ENCODE peak calls at places on chromosomes 2 and 18, in seven cellular contexts. One of them, this sample, is unnamed.

GRCh38 chr2:171149986-171150693 is 10.6 kb downstream of the TLK1 start:
- DNase-seq in LoVo: no peak
- DNase-seq in NCI-H748 treated with DMSO at 0.1 percent for 48 hours: no peak
- DNase-seq in smooth muscle cell of the brain vasculature: no peak
- DNase-seq in astrocyte of the spinal cord: no peak
- DNase-seq in mucosa of gallbladder: no peak
- DNase-seq in NCI-H226: no peak
- DNase-seq in this sample: no peak

GRCh38 chr2:9554841-9555337 is 741 bp downstream of the ADAM17 start:
- DNase-seq in NCI-H226: peak; percentile 80
- DNase-seq in LoVo: peak; percentile 45
- DNase-seq in NCI-H748 treated with DMSO at 0.1 percent for 48 hours: no peak
- DNase-seq in astrocyte of the spinal cord: peak; percentile 81
- DNase-seq in mucosa of gallbladder: peak; percentile 41
- DNase-seq in smooth muscle cell of the brain vasculature: no peak
- DNase-seq in this sample: no peak

GRCh38 chr18:80161781-80162417 is 52.8 kb downstream of the ADNP2 start:
- DNase-seq in smooth muscle cell of the brain vasculature: no peak
- DNase-seq in mucosa of gallbladder: no peak
- DNase-seq in NCI-H748 treated with DMSO at 0.1 percent for 48 hours: no peak
- DNase-seq in LoVo: no peak
- DNase-seq in astrocyte of the spinal cord: no peak
- DNase-seq in NCI-H226: no peak
- DNase-seq in this sample: no peak

GRCh38 chr2:44164617-44165016 is 4.1 kb upstream of the PPM1B start:
- DNase-seq in NCI-H748 treated with DMSO at 0.1 percent for 48 hours: no peak
- DNase-seq in NCI-H226: no peak
- DNase-seq in mucosa of gallbladder: no peak
- DNase-seq in astrocyte of the spinal cord: no peak
- DNase-seq in smooth muscle cell of the brain vasculature: no peak
- DNase-seq in LoVo: no peak
- DNase-seq in this sample: no peak

GRCh38 chr2:125745514-125745913 is 910.4 kb upstream of the GYPC start:
- DNase-seq in NCI-H748 treated with DMSO at 0.1 percent for 48 hours: peak; percentile 55
- DNase-seq in NCI-H226: no peak
- DNase-seq in astrocyte of the spinal cord: no peak
- DNase-seq in LoVo: peak; percentile 12
- DNase-seq in mucosa of gallbladder: peak; percentile 35
- DNase-seq in smooth muscle cell of the brain vasculature: no peak
- DNase-seq in this sample: no peak

GRCh38 chr2:14749869-14750268 is 117.4 kb downstream of the LRATD1 start:
- DNase-seq in NCI-H748 treated with DMSO at 0.1 percent for 48 hours: no peak
- DNase-seq in NCI-H226: no peak
- DNase-seq in astrocyte of the spinal cord: peak; percentile 21
- DNase-seq in mucosa of gallbladder: no peak
- DNase-seq in LoVo: no peak
- DNase-seq in smooth muscle cell of the brain vasculature: no peak
- DNase-seq in this sample: no peak

GRCh38 chr2:158756976-158757375 is 38.1 kb upstream of the DAPL1 start:
- DNase-seq in astrocyte of the spinal cord: no peak
- DNase-seq in mucosa of gallbladder: no peak
- DNase-seq in LoVo: no peak
- DNase-seq in smooth muscle cell of the brain vasculature: no peak
- DNase-seq in NCI-H226: no peak
- DNase-seq in NCI-H748 treated with DMSO at 0.1 percent for 48 hours: no peak
- DNase-seq in this sample: no peak

GRCh38 chr18:47531759-47532158 is 280.3 kb upstream of the SKOR2 start:
- DNase-seq in LoVo: no peak
- DNase-seq in astrocyte of the spinal cord: no peak
- DNase-seq in mucosa of gallbladder: no peak
- DNase-seq in NCI-H748 treated with DMSO at 0.1 percent for 48 hours: no peak
- DNase-seq in smooth muscle cell of the brain vasculature: no peak
- DNase-seq in NCI-H226: no peak
- DNase-seq in this sample: no peak

GRCh38 chr2:170106441-170106840 is 71.5 kb upstream of the MYO3B start:
- DNase-seq in LoVo: no peak
- DNase-seq in NCI-H226: no peak
- DNase-seq in smooth muscle cell of the brain vasculature: no peak
- DNase-seq in NCI-H748 treated with DMSO at 0.1 percent for 48 hours: no peak
- DNase-seq in astrocyte of the spinal cord: no peak
- DNase-seq in mucosa of gallbladder: no peak
- DNase-seq in this sample: no peak

GRCh38 chr2:63740020-63740419 is 101.7 kb upstream of the UGP2 start:
- DNase-seq in LoVo: no peak
- DNase-seq in smooth muscle cell of the brain vasculature: no peak
- DNase-seq in NCI-H748 treated with DMSO at 0.1 percent for 48 hours: no peak
- DNase-seq in astrocyte of the spinal cord: no peak
- DNase-seq in mucosa of gallbladder: no peak
- DNase-seq in NCI-H226: no peak
- DNase-seq in this sample: no peak